ENCODE peak calls at places on chromosomes 5 and 9, in four cellular contexts. A is endothelial cell of umbilical vein, V is GM12878, W is HepG2. D is an unnamed sample.

GRCh38 chr9:76652894-76653293 is 111.3 kb upstream of the PCA3 start:
- DNase-seq in A (no peak), V (no peak), W (no peak), D (no peak)

GRCh38 chr9:37963936-37964739 is 60.2 kb upstream of the SLC25A51 start:
- DNase-seq in A (peak; percentile 94), V (no peak), W (peak; percentile 94), D (no peak)

GRCh38 chr9:123033352-123033751 is at the start of gene GPR21:
- DNase-seq in A (no peak), V (no peak), W (no peak), D (no peak)

GRCh38 chr9:131270171-131271015 is 5.9 kb downstream of the FAM78A start:
- DNase-seq in A (peak; percentile 73), V (no peak), W (no peak), D (peak; percentile 93)

GRCh38 chr5:56126487-56127179 is 106.5 kb downstream of the ANKRD55 start:
- DNase-seq in A (peak; percentile 85), V (no peak), W (no peak), D (no peak)

GRCh38 chr5:110547495-110547894 is 179.0 kb downstream of the TMEM232 start:
- DNase-seq in A (no peak), V (no peak), W (no peak), D (no peak)

GRCh38 chr5:98320317-98320716 is 453.1 kb upstream of the RGMB start:
- DNase-seq in A (no peak), V (no peak), W (no peak), D (no peak)

GRCh38 chr5:144247131-144247530 is 76.5 kb downstream of the KCTD16 start:
- DNase-seq in A (no peak), V (no peak), W (no peak), D (no peak)

GRCh38 chr5:180139731-180140626 is 68.4 kb upstream of the RNF130 start:
- DNase-seq in A (no peak), V (no peak), W (no peak), D (no peak)

GRCh38 chr5:123997354-123998215 is 485.6 kb downstream of the CSNK1G3 start:
- DNase-seq in A (no peak), V (no peak), W (no peak), D (no peak)

GRCh38 chr9:101477214-101477613 is 41.6 kb upstream of the ALDOB start:
- DNase-seq in A (no peak), V (no peak), W (no peak), D (no peak)

GRCh38 chr9:27447036-27447700 is 76.9 kb upstream of the IFNK start:
- DNase-seq in A (no peak), V (no peak), W (no peak), D (no peak)

GRCh38 chr5:35849850-35850249 is 6.8 kb upstream of the IL7R start:
- DNase-seq in A (no peak), V (no peak), W (no peak), D (no peak)

GRCh38 chr5:76193635-76194034 is 110.5 kb downstream of the SV2C start:
- DNase-seq in A (no peak), V (no peak), W (no peak), D (no peak)

GRCh38 chr5:110255194-110255593 is 471.3 kb downstream of the TMEM232 start:
- DNase-seq in A (no peak), V (no peak), W (no peak), D (no peak)

GRCh38 chr9:9612755-9613154 is 1000.0 kb downstream of the PTPRD start:
- DNase-seq in A (no peak), V (no peak), W (no peak), D (no peak)

GRCh38 chr9:78032599-78033457 is 1.2 kb upstream of the GNAQ start:
- DNase-seq in A (peak; percentile 40), V (no peak), W (no peak), D (no peak)

GRCh38 chr9:131585375-131585774 is 40.1 kb downstream of the PRRT1B start:
- DNase-seq in A (no peak), V (no peak), W (no peak), D (no peak)

GRCh38 chr5:93831449-93831848 is 90.0 kb upstream of the POU5F2 start:
- DNase-seq in A (peak; percentile 41), V (no peak), W (no peak), D (no peak)

GRCh38 chr5:117504245-117504644 is 929.6 kb upstream of the SEMA6A start:
- DNase-seq in A (no peak), V (no peak), W (no peak), D (no peak)

GRCh38 chr5:177457239-177458121 is 10.9 kb downstream of the PRR7 start:
- DNase-seq in A (peak; percentile 95), V (peak; percentile 66), W (peak; percentile 97), D (peak; percentile 92)

GRCh38 chr9:93813687-93814560 is 141.2 kb downstream of the BARX1 start:
- DNase-seq in A (no peak), V (no peak), W (no peak), D (no peak)

GRCh38 chr5:150783422-150783928 is 4.9 kb downstream of the SMIM3 start:
- DNase-seq in A (peak; percentile 81), V (peak; percentile 52), W (no peak), D (no peak)

GRCh38 chr5:66675369-66675768 is 79.2 kb downstream of the MAST4 start:
- DNase-seq in A (no peak), V (no peak), W (no peak), D (no peak)

GRCh38 chr5:145589063-145589462 is 246.1 kb downstream of the PRELID2 start:
- DNase-seq in A (no peak), V (no peak), W (no peak), D (no peak)

GRCh38 chr5:145585443-145586148 is 249.5 kb downstream of the PRELID2 start:
- DNase-seq in A (no peak), V (no peak), W (no peak), D (no peak)

GRCh38 chr5:145586664-145587307 is 248.4 kb downstream of the PRELID2 start:
- DNase-seq in A (no peak), V (no peak), W (no peak), D (no peak)

GRCh38 chr5:145588113-145588512 is 247.0 kb downstream of the PRELID2 start:
- DNase-seq in A (no peak), V (no peak), W (no peak), D (no peak)

GRCh38 chr5:145587308-145588071 is 247.7 kb downstream of the PRELID2 start:
- DNase-seq in A (peak; percentile 89), V (no peak), W (peak; percentile 3), D (no peak)
- TF ChIP-seq MYC in A (no peak), V (no peak), W (no peak), D (no peak)

GRCh38 chr9:34899535-34900158 is 58.4 kb upstream of the PHF24 start:
- DNase-seq in A (peak; percentile 77), V (peak; percentile 39), W (peak; percentile 62), D (peak; percentile 62)
- H3K27me3 ChIP-seq in A (peaks cover 24% of the 10 kb centered on the region), V (no peaks in the 10 kb centered on the region), W (no peaks in the 10 kb centered on the region), D (no peaks in the 10 kb centered on the region)

DNA sequence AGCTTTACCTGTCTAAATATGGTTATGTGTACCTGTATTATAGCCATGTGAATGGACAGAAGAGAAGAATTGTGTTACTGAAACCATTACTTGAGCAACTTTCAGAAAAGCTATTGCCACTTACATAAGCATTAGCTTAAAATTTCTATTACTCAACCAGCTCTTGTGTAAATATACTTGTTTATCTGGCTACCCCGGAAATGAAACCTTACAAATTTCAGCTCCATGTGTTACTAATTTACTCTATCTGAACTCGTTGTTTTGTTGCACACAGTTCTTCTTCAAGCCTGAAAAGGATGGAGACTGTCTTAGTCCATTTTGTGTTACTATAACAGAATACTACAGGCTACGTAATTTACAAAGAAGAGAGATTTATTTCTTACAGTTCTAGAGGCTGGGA is 22.5 kb upstream of the ADAMTSL1 start:
- DNase-seq in A (no peak), V (no peak), W (no peak), D (no peak)
- TF ChIP-seq MYC in A (no peak), V (no peak), W (no peak), D (no peak)

GRCh38 chr5:172427202-172427601 is 27.1 kb downstream of the SH3PXD2B start:
- DNase-seq in A (no peak), V (no peak), W (no peak), D (no peak)
- H3K27me3 ChIP-seq in A (no peaks in the 10 kb centered on the region), V (no peaks in the 10 kb centered on the region), W (no peaks in the 10 kb centered on the region), D (peaks cover 59% of the 10 kb centered on the region)

GRCh38 chr5:24385617-24386016 is 259.2 kb downstream of the CDH10 start:
- DNase-seq in A (no peak), V (no peak), W (no peak), D (no peak)

GRCh38 chr5:24389968-24390367 is 254.8 kb downstream of the CDH10 start:
- DNase-seq in A (no peak), V (no peak), W (peak; percentile 37), D (no peak)

GRCh38 chr5:24381861-24382460 is 262.8 kb downstream of the CDH10 start:
- DNase-seq in A (no peak), V (no peak), W (no peak), D (no peak)

GRCh38 chr5:24388448-24388847 is 256.3 kb downstream of the CDH10 start:
- DNase-seq in A (no peak), V (no peak), W (peak; percentile 10), D (no peak)

GRCh38 chr5:24385070-24385469 is 259.7 kb downstream of the CDH10 start:
- DNase-seq in A (no peak), V (no peak), W (no peak), D (no peak)
- TF ChIP-seq MYC in A (no peak), V (no peak), W (no peak), D (no peak)

GRCh38 chr9:36748322-36748899 is 175.7 kb downstream of the MELK start:
- DNase-seq in A (peak; percentile 44), V (no peak), W (no peak), D (peak; percentile 39)

GRCh38 chr9:36745977-36746376 is 173.3 kb downstream of the MELK start:
- DNase-seq in A (no peak), V (no peak), W (no peak), D (no peak)

GRCh38 chr9:36744678-36745077 is 172.0 kb downstream of the MELK start:
- DNase-seq in A (no peak), V (no peak), W (no peak), D (no peak)

GRCh38 chr9:36749461-36749860 is 176.8 kb downstream of the MELK start:
- DNase-seq in A (no peak), V (no peak), W (no peak), D (no peak)

DNA sequence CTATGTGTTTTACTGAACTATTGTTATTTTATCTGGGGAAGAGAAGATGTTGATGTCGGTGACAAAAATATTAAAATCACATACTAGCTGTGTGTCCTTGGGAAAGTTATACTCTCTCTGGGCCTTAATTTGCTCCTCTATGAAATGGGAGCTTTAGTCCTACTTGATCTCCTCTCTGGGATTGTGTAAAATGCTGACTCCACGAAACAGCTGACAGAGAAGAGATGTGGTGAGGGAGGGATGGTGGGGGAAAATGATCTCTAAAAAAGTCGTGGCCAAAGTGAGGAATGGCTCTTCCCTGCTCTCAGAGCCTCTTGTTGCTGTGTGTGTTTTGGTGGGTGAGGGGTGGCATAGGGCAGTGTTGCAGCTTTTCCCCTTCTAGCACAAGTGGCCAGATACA is 173.7 kb downstream of the MELK start:
- DNase-seq in A (no peak), V (no peak), W (no peak), D (no peak)
- H3K27me3 ChIP-seq in A (no peaks in the 10 kb centered on the region), V (no peaks in the 10 kb centered on the region), W (peaks cover 1% of the 10 kb centered on the region), D (no peaks in the 10 kb centered on the region)

GRCh38 chr5:170265527-170265926 is 32.0 kb downstream of the LCP2 start:
- DNase-seq in A (no peak), V (no peak), W (no peak), D (no peak)
- TF ChIP-seq MYC in A (no peak), V (no peak), W (no peak), D (no peak)

GRCh38 chr5:37834542-37835399 is 5.1 kb downstream of the GDNF start:
- DNase-seq in A (no peak), V (no peak), W (no peak), D (no peak)
- H3K27me3 ChIP-seq in A (peaks cover 76% of the 10 kb centered on the region), V (peaks cover 30% of the 10 kb centered on the region), W (peaks cover 4% of the 10 kb centered on the region), D (peaks cover 52% of the 10 kb centered on the region)